ENCODE peak calls at places on chromosomes 6 and 20, in six cellular contexts. J is sigmoid colon; X is DND-41; W is CD4-positive, CD25-positive, alpha-beta regulatory T cell; G is PC-3; D is CD8-positive, alpha-beta T cell. B is an unnamed sample.

GRCh38 chr6:108592371-108593337 is 31.9 kb downstream of the FOXO3 start:
- DNase-seq in J (peak), X (peak), W (peak), G (no peak), D (peak), B (peak)

GRCh38 chr20:21801193-21801592 is 95.7 kb downstream of the PAX1 start:
- DNase-seq in J (no peak), X (no peak), W (no peak), G (no peak), D (no peak), B (no peak)

GRCh38 chr6:165679326-165679725 is 16.3 kb upstream of the PDE10A start:
- DNase-seq in J (no peak), X (no peak), W (no peak), G (no peak), D (no peak), B (no peak)

GRCh38 chr6:63705707-63706106 is 70.1 kb downstream of the PHF3 start:
- DNase-seq in J (no peak), X (no peak), W (peak), G (no peak), D (no peak), B (no peak)

GRCh38 chr20:48777005-48777404 is 50.8 kb downstream of the PREX1 start:
- DNase-seq in J (no peak), X (no peak), W (no peak), G (no peak), D (no peak), B (no peak)

GRCh38 chr20:13142143-13142542 is 78.9 kb upstream of the ISM1 start:
- DNase-seq in J (no peak), X (peak), W (no peak), G (no peak), D (no peak), B (no peak)

GRCh38 chr6:14012313-14013036 is 87.7 kb downstream of the RNF182 start:
- DNase-seq in J (no peak), X (no peak), W (no peak), G (no peak), D (no peak), B (no peak)

GRCh38 chr6:33962186-33962585 is 158.4 kb upstream of the MLN start:
- DNase-seq in J (no peak), X (no peak), W (no peak), G (peak), D (no peak), B (no peak)

GRCh38 chr20:47125553-47126373 is 230.7 kb downstream of the ZMYND8 start:
- DNase-seq in J (no peak), X (no peak), W (no peak), G (no peak), D (no peak), B (no peak)

GRCh38 chr20:19769516-19769915 is 11.5 kb downstream of the RIN2 start:
- DNase-seq in J (no peak), X (no peak), W (no peak), G (no peak), D (no peak), B (no peak)

GRCh38 chr6:158818008-158818579 is 1.1 kb downstream of the EZR start:
- DNase-seq in J (peak), X (peak), W (peak), G (peak), D (peak), B (peak)

GRCh38 chr6:166786704-166787293 is 159.7 kb upstream of the RPS6KA2 start:
- DNase-seq in J (no peak), X (peak), W (peak), G (peak), D (peak), B (no peak)

GRCh38 chr6:150269857-150270223 is 99.0 kb upstream of the IYD start:
- DNase-seq in J (no peak), X (no peak), W (no peak), G (peak), D (no peak), B (no peak)

GRCh38 chr20:36895036-36895435 is 19.1 kb downstream of the TLDC2 start:
- DNase-seq in J (no peak), X (no peak), W (no peak), G (no peak), D (no peak), B (no peak)

GRCh38 chr20:43843096-43843964 is 71.3 kb upstream of the TOX2 start:
- DNase-seq in J (peak), X (no peak), W (no peak), G (peak), D (no peak), B (no peak)

GRCh38 chr6:137339929-137340559 is 120.9 kb upstream of the IFNGR1 start:
- DNase-seq in J (no peak), X (no peak), W (no peak), G (no peak), D (no peak), B (no peak)

GRCh38 chr6:70312165-70312564 is 9.3 kb upstream of the COL9A1 start:
- DNase-seq in J (no peak), X (peak), W (no peak), G (peak), D (no peak), B (no peak)

GRCh38 chr6:25959890-25960531 is 2.6 kb upstream of the TRIM38 start:
- DNase-seq in J (no peak), X (no peak), W (no peak), G (no peak), D (no peak), B (no peak)

GRCh38 chr20:44963325-44964215 is 2.7 kb upstream of the STK4 start:
- DNase-seq in J (no peak), X (no peak), W (peak), G (no peak), D (no peak), B (no peak)

GRCh38 chr20:64266988-64267387 is 11.4 kb downstream of the PCMTD2 start:
- DNase-seq in J (no peak), X (no peak), W (no peak), G (no peak), D (no peak), B (no peak)

GRCh38 chr20:64264091-64264490 is 8.5 kb downstream of the PCMTD2 start:
- DNase-seq in J (no peak), X (no peak), W (no peak), G (no peak), D (no peak), B (no peak)

GRCh38 chr20:64261138-64261537 is 5.6 kb downstream of the PCMTD2 start:
- DNase-seq in J (peak), X (no peak), W (peak), G (no peak), D (no peak), B (no peak)

GRCh38 chr20:64268180-64268579 is 12.6 kb downstream of the PCMTD2 start:
- DNase-seq in J (no peak), X (no peak), W (no peak), G (no peak), D (no peak), B (no peak)

DNA sequence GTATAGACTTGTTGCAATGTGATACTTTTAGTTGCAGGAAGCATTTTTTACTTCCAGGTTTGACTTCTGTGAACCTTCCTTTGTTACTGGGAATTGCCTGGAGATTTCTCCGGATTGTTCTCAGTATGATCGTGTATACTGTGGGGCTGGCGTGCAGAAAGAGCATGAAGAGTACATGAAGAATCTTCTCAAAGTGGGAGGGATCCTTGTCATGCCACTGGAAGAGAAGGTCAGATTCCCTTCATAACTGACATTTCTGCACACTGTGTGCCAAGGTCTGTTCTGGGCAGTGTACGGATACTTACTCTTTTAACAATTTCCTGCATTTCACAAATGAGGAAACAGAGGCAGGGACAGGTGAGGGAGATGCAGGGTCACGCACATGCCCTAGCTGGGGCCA is 9.7 kb downstream of the PCMTD2 start:
- DNase-seq in J (no peak), X (no peak), W (no peak), G (no peak), D (no peak), B (no peak)
- H3K27ac ChIP-seq in J (no peak), X (no peak), W (no peak), G (no peak), D (no peak), B (no peak)

GRCh38 chr6:125942677-125943527 is 13.7 kb upstream of the HINT3 start:
- DNase-seq in J (no peak), X (no peak), W (no peak), G (peak), D (no peak), B (no peak)
- H3K27ac ChIP-seq in J (no peak), X (no peak), W (no peak), G (peak), D (no peak), B (no peak)

DNA sequence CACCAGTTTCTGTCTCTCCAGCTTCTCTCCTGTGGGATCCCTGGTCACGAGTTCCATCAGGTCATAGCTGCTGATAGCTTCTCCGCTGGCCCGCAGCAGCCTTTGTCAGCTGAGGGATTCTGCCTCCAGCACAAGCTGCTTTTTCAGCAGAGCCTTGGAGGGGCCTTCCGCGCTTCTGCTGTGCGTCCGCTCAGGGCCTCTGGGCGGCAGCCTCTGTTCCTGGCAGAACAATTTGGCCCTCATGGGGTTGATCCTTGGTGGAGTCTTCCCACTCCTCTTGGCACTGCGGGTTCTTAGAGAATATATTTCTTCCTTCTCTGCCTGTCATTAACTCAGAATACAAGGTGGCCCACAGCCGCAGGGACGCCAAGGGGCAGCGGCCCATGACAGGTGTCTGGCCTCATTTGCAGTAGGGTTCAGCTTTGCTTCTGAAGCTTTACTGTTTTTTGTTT is 158.8 kb downstream of the DTNBP1 start:
- DNase-seq in J (peak), X (no peak), W (no peak), G (no peak), D (no peak), B (peak)
- H3K27ac ChIP-seq in J (peak), X (no peak), W (no peak), G (peak), D (no peak), B (peak)

DNA sequence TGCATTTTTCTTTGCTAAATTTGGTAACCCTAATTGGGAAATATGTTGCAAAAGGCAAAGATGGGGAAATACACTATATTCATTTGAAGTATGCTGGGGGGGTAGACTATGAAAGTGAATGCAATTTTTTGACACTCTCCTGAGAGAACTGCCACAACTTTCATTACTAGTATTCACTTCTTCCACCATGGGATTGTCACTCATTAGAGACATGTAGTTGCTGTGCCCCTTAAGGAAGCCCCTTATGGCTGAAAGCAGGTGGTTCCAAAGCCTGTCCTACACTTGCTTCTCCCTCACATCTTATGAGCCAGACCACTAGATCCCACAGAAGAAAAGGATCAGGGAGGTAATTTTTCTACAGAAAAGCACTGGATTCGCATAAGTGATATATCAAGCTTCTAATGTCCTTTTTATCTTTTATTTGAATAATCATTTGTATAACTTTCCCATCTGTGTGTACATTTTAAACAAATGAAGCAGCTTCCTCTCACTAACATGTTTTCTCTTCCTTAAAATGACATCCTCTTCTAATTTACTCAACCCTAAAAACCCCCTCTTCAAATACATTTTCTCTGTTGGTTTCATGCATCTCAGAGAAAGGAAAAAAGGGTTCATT is 83.8 kb downstream of the GCLC start:
- DNase-seq in J (no peak), X (no peak), W (no peak), G (no peak), D (no peak), B (no peak)
- H3K27ac ChIP-seq in J (no peak), X (no peak), W (no peak), G (no peak), D (no peak), B (no peak)

DNA sequence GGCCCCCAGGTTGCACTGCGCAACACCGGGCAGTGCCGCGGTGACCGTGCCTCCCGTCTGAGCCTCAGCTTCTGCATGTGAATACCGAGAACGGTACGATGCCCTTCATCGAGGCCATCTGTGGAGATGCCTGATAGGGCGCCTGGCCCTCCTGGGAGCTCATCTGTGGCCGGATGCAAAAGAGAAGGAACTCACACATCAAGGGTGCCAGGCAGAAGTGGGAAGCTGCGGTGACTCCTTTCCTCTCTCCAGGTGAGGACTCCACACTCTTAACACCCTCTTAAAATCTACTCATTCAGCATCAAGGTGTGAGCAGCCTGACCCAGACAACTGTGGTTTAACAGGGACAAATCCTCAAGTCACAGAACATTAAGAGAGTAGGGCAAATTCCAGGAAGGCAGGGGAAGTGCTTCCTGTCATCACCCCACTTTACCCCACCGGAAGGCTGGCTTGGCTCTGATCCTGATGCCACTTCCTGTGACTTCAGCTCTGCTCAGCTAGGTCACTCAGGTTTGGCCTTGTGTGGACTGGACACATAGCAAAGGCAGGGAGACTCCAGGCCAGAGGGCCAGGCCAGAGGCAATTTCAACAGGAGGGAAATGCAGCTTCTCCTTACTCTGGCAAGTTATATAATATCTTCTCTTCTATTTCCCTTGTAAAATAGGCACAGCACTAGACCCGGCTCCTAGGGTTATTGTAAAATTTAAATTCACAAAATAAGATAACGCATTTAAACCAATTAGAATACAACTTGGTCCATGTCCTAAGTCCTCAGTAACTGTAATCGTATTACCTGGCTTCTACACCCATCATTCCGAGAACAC is 69.4 kb downstream of the CPNE5 start:
- DNase-seq in J (no peak), X (peak), W (peak), G (peak), D (no peak), B (no peak)
- H3K27ac ChIP-seq in J (peak), X (peak), W (peak), G (peak), D (no peak), B (no peak)

GRCh38 chr6:161446934-161447333 is 173.1 kb upstream of the AGPAT4 start:
- DNase-seq in J (no peak), X (no peak), W (no peak), G (no peak), D (no peak), B (no peak)

GRCh38 chr6:161453558-161453957 is 179.7 kb upstream of the AGPAT4 start:
- DNase-seq in J (no peak), X (no peak), W (no peak), G (no peak), D (no peak), B (no peak)

GRCh38 chr6:161446296-161446925 is 172.6 kb upstream of the AGPAT4 start:
- DNase-seq in J (no peak), X (no peak), W (no peak), G (no peak), D (no peak), B (no peak)

GRCh38 chr6:161452241-161452640 is 178.4 kb upstream of the AGPAT4 start:
- DNase-seq in J (no peak), X (no peak), W (no peak), G (no peak), D (no peak), B (no peak)

DNA sequence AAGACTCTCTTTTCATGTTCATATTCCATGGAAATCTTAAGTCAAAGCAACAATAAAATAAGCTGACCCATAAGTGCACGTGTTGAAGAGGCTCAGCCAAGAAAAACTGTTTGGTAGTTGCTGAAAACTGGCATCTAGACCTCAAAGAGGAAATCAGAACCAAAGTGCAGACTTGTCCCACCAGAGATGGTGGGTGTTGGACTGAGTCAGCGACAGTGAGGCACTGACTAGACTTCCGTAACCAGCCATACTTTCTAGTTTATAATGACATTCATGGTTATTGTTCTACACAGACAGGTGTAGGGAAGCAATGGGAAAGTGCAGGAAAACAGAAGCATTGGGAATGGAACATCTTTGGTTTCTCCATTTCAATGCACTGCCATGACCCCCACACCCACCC is 175.7 kb upstream of the AGPAT4 start:
- DNase-seq in J (no peak), X (no peak), W (no peak), G (no peak), D (no peak), B (no peak)
- H3K27ac ChIP-seq in J (no peak), X (no peak), W (no peak), G (no peak), D (no peak), B (no peak)